ENCODE peak calls at places on chromosomes 11 and 22, in eight cellular contexts. S, Y, K, X, B, N, C and R are unnamed samples.

GRCh38 chr11:63560506-63561179 is 2.5 kb downstream of the PLAAT2 start:
- DNase-seq in B (no peak), X (no peak), K (no peak), S (no peak), C (no peak), N (no peak), Y (no peak), R (no peak)

GRCh38 chr11:119473901-119474681 is 51.1 kb upstream of the THY1 start:
- DNase-seq in Y (no peak), B (no peak), N (no peak), K (no peak), X (no peak), S (no peak), C (no peak), R (no peak)

GRCh38 chr11:77113382-77114088 is 10.9 kb downstream of the OMP start:
- DNase-seq in B (peak), K (peak), N (peak), Y (no peak), X (no peak), C (no peak), S (no peak), R (peak)

GRCh38 chr11:2511421-2512369 is 66.9 kb downstream of the KCNQ1 start:
- DNase-seq in B (no peak), Y (no peak), N (no peak), X (no peak), K (peak), S (no peak), C (no peak), R (peak)

GRCh38 chr11:116836648-116837023 is 786 bp downstream of the APOA1 start:
- DNase-seq in Y (no peak), N (no peak), S (no peak), X (no peak), C (no peak), K (no peak), B (no peak), R (no peak)

GRCh38 chr11:31804439-31805036 is 6.6 kb downstream of the PAX6 start:
- DNase-seq in Y (no peak), C (no peak), N (no peak), K (peak), B (no peak), X (no peak), S (no peak), R (no peak)

GRCh38 chr11:72599325-72600117 is 74.7 kb downstream of the PDE2A start:
- DNase-seq in S (no peak), X (no peak), C (no peak), Y (no peak), B (no peak), K (no peak), N (no peak), R (no peak)

GRCh38 chr11:128909438-128910125 is 18.4 kb downstream of the KCNJ5 start:
- DNase-seq in K (no peak), X (no peak), N (no peak), C (no peak), Y (no peak), S (no peak), B (no peak), R (no peak)

GRCh38 chr22:26681395-26681821 is 24.0 kb downstream of the MIAT start:
- DNase-seq in B (peak), K (peak), C (peak), N (no peak), X (no peak), Y (no peak), S (no peak), R (peak)

GRCh38 chr22:43114958-43115357 is 4.4 kb downstream of the BIK start:
- DNase-seq in B (no peak), N (no peak), Y (no peak), C (no peak), S (no peak), K (no peak), X (no peak), R (no peak)

GRCh38 chr11:113528982-113529381 is 53.8 kb upstream of the DRD2 start:
- DNase-seq in K (no peak), B (peak), Y (no peak), C (no peak), N (no peak), X (no peak), S (no peak), R (peak)

GRCh38 chr11:40722179-40722795 is 737.2 kb downstream of the LRRC4C start:
- DNase-seq in X (no peak), C (no peak), Y (no peak), S (no peak), N (peak), K (peak), B (no peak), R (peak)

GRCh38 chr11:10806206-10806605 is 2.5 kb downstream of the EIF4G2 start:
- DNase-seq in X (no peak), N (no peak), S (no peak), C (no peak), K (no peak), B (no peak), Y (no peak), R (no peak)

GRCh38 chr22:17087176-17088131 is 2.7 kb downstream of the IL17RA start:
- DNase-seq in S (no peak), C (peak), B (no peak), N (peak), X (peak), Y (no peak), K (no peak), R (no peak)

GRCh38 chr11:83693279-83693992 is 407.3 kb upstream of the CCDC90B start:
- DNase-seq in N (no peak), X (no peak), S (no peak), C (no peak), B (no peak), K (no peak), Y (no peak), R (no peak)

GRCh38 chr22:40855960-40856512 is 403 bp downstream of the ST13 start:
- DNase-seq in C (no peak), Y (no peak), K (peak), N (peak), B (peak), X (no peak), S (no peak), R (peak)

GRCh38 chr11:2890466-2891241 is 5.1 kb upstream of the CDKN1C start:
- DNase-seq in X (no peak), B (no peak), N (no peak), K (no peak), C (no peak), Y (no peak), S (no peak), R (no peak)

GRCh38 chr11:62680825-62681240 is 2.0 kb upstream of the UBXN1 start:
- DNase-seq in N (peak), X (no peak), S (no peak), Y (no peak), C (peak), B (peak), K (no peak), R (peak)

GRCh38 chr22:41998361-41999261 is at the start of gene WBP2NL:
- DNase-seq in Y (peak), S (peak), X (peak), N (no peak), C (peak), K (no peak), B (peak), R (no peak)

GRCh38 chr11:75013051-75013450 is 24.3 kb downstream of the NEU3 start:
- DNase-seq in X (no peak), N (peak), Y (no peak), C (no peak), K (no peak), S (no peak), B (no peak), R (no peak)

GRCh38 chr11:62909107-62909894 is 11.9 kb downstream of the CHRM1 start:
- DNase-seq in X (no peak), Y (no peak), B (peak), K (peak), S (peak), N (peak), C (peak), R (peak)

GRCh38 chr11:106996691-106997090 is 21.6 kb downstream of the GUCY1A2 start:
- DNase-seq in Y (no peak), X (no peak), S (no peak), B (no peak), K (no peak), C (no peak), N (no peak), R (no peak)

GRCh38 chr11:35247863-35248262 is 108.9 kb downstream of the CD44 start:
- DNase-seq in N (no peak), S (no peak), C (no peak), X (no peak), K (no peak), B (no peak), Y (no peak), R (no peak)

GRCh38 chr11:126502159-126502558 is 146.7 kb downstream of the ST3GAL4 start:
- DNase-seq in S (no peak), K (no peak), N (no peak), X (no peak), Y (no peak), B (no peak), C (no peak), R (no peak)

GRCh38 chr22:24421428-24421931 is 5.9 kb upstream of the ADORA2A start:
- DNase-seq in B (no peak), S (no peak), Y (no peak), K (peak), N (peak), C (no peak), X (no peak), R (no peak)

GRCh38 chr11:75720639-75721038 is 3.0 kb downstream of the MOGAT2 start:
- DNase-seq in B (no peak), S (no peak), K (no peak), Y (no peak), N (no peak), C (no peak), X (no peak), R (no peak)

GRCh38 chr11:76190376-76190775 is 15.9 kb downstream of the WNT11 start:
- DNase-seq in Y (no peak), C (no peak), N (no peak), S (no peak), B (no peak), K (no peak), X (no peak), R (peak)

GRCh38 chr11:115890500-115890899 is 386.3 kb upstream of the CADM1 start:
- DNase-seq in B (no peak), C (no peak), S (no peak), Y (no peak), K (no peak), N (no peak), X (no peak), R (no peak)

GRCh38 chr11:2675540-2675939 is 24.3 kb downstream of the KCNQ1OT1 start:
- DNase-seq in S (peak), Y (no peak), K (no peak), X (no peak), B (no peak), C (no peak), N (no peak), R (no peak)

GRCh38 chr11:13465909-13466371 is 2.9 kb upstream of the BTBD10 start:
- DNase-seq in B (peak), S (no peak), X (no peak), Y (no peak), K (no peak), C (no peak), N (peak), R (peak)

GRCh38 chr11:36056160-36056751 is 112.4 kb downstream of the LDLRAD3 start:
- DNase-seq in X (no peak), S (no peak), K (peak), C (no peak), N (peak), B (peak), Y (no peak), R (peak)

GRCh38 chr22:45098056-45098455 is 65.7 kb upstream of the NUP50 start:
- DNase-seq in S (no peak), K (no peak), B (no peak), X (no peak), C (no peak), N (no peak), Y (no peak), R (no peak)

GRCh38 chr22:27476729-27477128 is 324.8 kb downstream of the MN1 start:
- DNase-seq in S (no peak), X (no peak), B (peak), K (no peak), N (no peak), Y (no peak), C (no peak), R (peak)